ENCODE peak calls at places on chromosome 19, in four cellular contexts. H is activated T-cell treated with anti-CD3 and anti-CD28 coated beads for 1 hour; G is stomach; P is stimulated activated CD8-positive, alpha-beta memory T cell treated with anti-CD3 and anti-CD28 coated beads, Interleukin-7, amount 100 ng/mL, for 48 hours. C is an unnamed sample.

GRCh38 chr19:11377237-11377636 is 2.8 kb downstream of the SWSAP1 start:
- DNase-seq in H (no peak), G (no peak), P (no peak), C (no peak)

GRCh38 chr19:11286312-11286974 is 9.5 kb upstream of the TSPAN16 start:
- DNase-seq in H (no peak), G (no peak), P (no peak), C (no peak)

GRCh38 chr19:54041969-54042606 is 21.6 kb downstream of the VSTM1 start:
- DNase-seq in H (no peak), G (no peak), P (no peak), C (no peak)

GRCh38 chr19:28176193-28176592 is 1036.8 kb downstream of the UQCRFS1 start:
- DNase-seq in H (no peak), G (no peak), P (no peak), C (no peak)

GRCh38 chr19:14434543-14435319 is 1.6 kb downstream of the PKN1 start:
- DNase-seq in H (no peak), G (peak), P (no peak), C (peak)

GRCh38 chr19:2365201-2365970 is 5.3 kb downstream of the TMPRSS9 start:
- DNase-seq in H (no peak), G (no peak), P (no peak), C (no peak)

GRCh38 chr19:4069331-4069959 is 2.7 kb upstream of the ZBTB7A start:
- DNase-seq in H (no peak), G (no peak), P (no peak), C (peak)

GRCh38 chr19:45613926-45614725 is 12.1 kb upstream of the GPR4 start:
- DNase-seq in H (no peak), G (peak), P (peak), C (peak)

GRCh38 chr19:5394907-5395505 is 54.4 kb upstream of the PTPRS start:
- DNase-seq in H (no peak), G (no peak), P (no peak), C (no peak)

GRCh38 chr19:3606174-3606689 is 443 bp downstream of the TBXA2R start:
- DNase-seq in H (no peak), G (peak), P (no peak), C (peak)

GRCh38 chr19:41934849-41935374 is 6.7 kb upstream of the ERFL start:
- DNase-seq in H (peak), G (peak), P (peak), C (peak)

GRCh38 chr19:11154683-11155047 is 917 bp downstream of the SPC24 start:
- DNase-seq in H (no peak), G (no peak), P (no peak), C (no peak)

GRCh38 chr19:6312018-6312417 is 21.4 kb downstream of the ACER1 start:
- DNase-seq in H (no peak), G (no peak), P (no peak), C (no peak)

GRCh38 chr19:42568006-42568405 is 26.7 kb downstream of the CEACAM8 start:
- DNase-seq in H (no peak), G (no peak), P (no peak), C (no peak)

GRCh38 chr19:7393459-7393858 is 44.7 kb downstream of the ARHGEF18 start:
- DNase-seq in H (no peak), G (no peak), P (no peak), C (no peak)

GRCh38 chr19:53657330-53657729 is 25.5 kb downstream of the DPRX start:
- DNase-seq in H (no peak), G (no peak), P (no peak), C (no peak)

GRCh38 chr19:1860133-1860775 is 3.1 kb downstream of the KLF16 start:
- DNase-seq in H (peak), G (no peak), P (no peak), C (peak)

GRCh38 chr19:4550018-4550417 is 9.5 kb downstream of the SEMA6B start:
- DNase-seq in H (no peak), G (no peak), P (no peak), C (no peak)

GRCh38 chr19:4776436-4777205 is 14.9 kb upstream of the FEM1A start:
- DNase-seq in H (no peak), G (no peak), P (no peak), C (no peak)

GRCh38 chr19:8530061-8530679 is 16.2 kb upstream of the ZNF414 start:
- DNase-seq in H (no peak), G (no peak), P (no peak), C (no peak)

GRCh38 chr19:55156202-55157063 is 1.1 kb downstream of the TNNI3 start:
- DNase-seq in H (peak), G (peak), P (peak), C (peak)

GRCh38 chr19:34834513-34834912 is 61.5 kb upstream of the ZNF599 start:
- DNase-seq in H (no peak), G (no peak), P (no peak), C (no peak)